ENCODE peak calls at places on chromosomes 2 and 18, in nine cellular contexts. S is mammary epithelial cell, P is thyroid gland, Y is transverse colon, U is uterus, A is keratinocyte, M is SJSA1, V is K562, W is A549. B is an unnamed sample.

GRCh38 chr2:172817411-172817810 is 81.8 kb downstream of the RAPGEF4 start:
- DNase-seq in U (no peak), M (no peak), P (no peak), S (no peak), Y (no peak), A (no peak), V (no peak), W (no peak), B (no peak)

GRCh38 chr2:44242929-44243328 is 32.4 kb upstream of the SLC3A1 start:
- DNase-seq in M (no peak), P (no peak), S (no peak), A (no peak), V (no peak), W (no peak), U (no peak), Y (no peak), B (no peak)

GRCh38 chr2:177164131-177164530 is 48.5 kb upstream of the HNRNPA3 start:
- DNase-seq in M (no peak), A (no peak), U (no peak), Y (no peak), W (no peak), S (no peak), P (no peak), V (no peak), B (no peak)

GRCh38 chr2:215136669-215137328 is 1.6 kb downstream of the ABCA12 start:
- DNase-seq in U (no peak), S (peak; percentile 94), P (no peak), V (no peak), A (peak; percentile 82), M (no peak), W (no peak), Y (no peak), B (no peak)

GRCh38 chr2:19949071-19949470 is 40.8 kb downstream of the WDR35 start:
- DNase-seq in S (no peak), W (no peak), P (no peak), A (no peak), M (no peak), U (no peak), Y (no peak), V (no peak), B (no peak)

GRCh38 chr2:177799531-177799930 is 273.0 kb downstream of the PDE11A start:
- DNase-seq in W (peak; percentile 41), Y (no peak), P (peak; percentile 10), S (no peak), A (no peak), V (peak; percentile 30), M (no peak), U (no peak), B (no peak)

GRCh38 chr2:188788621-188789020 is 185.6 kb upstream of the COL3A1 start:
- DNase-seq in V (no peak), Y (peak; percentile 48), U (peak; percentile 78), P (peak; percentile 71), A (no peak), S (peak; percentile 69), W (peak; percentile 55), M (peak; percentile 70), B (peak; percentile 58)

GRCh38 chr2:230864605-230865323 is at the start of gene ITM2C:
- DNase-seq in M (peak; percentile 84), U (peak; percentile 68), P (peak; percentile 57), V (peak; percentile 90), W (peak; percentile 65), A (peak; percentile 11), S (peak; percentile 53), Y (peak; percentile 89), B (peak; percentile 67)

GRCh38 chr2:147663964-147664363 is 180.9 kb upstream of the ACVR2A start:
- DNase-seq in V (no peak), Y (no peak), P (no peak), U (no peak), M (no peak), A (no peak), W (no peak), S (no peak), B (no peak)

GRCh38 chr2:23244656-23245055 is 140.3 kb upstream of the KLHL29 start:
- DNase-seq in M (no peak), U (no peak), P (no peak), V (no peak), S (no peak), Y (no peak), A (no peak), W (no peak), B (no peak)

GRCh38 chr2:151928380-151928779 is 100.2 kb upstream of the ARL5A start:
- DNase-seq in V (no peak), W (peak; percentile 70), P (no peak), A (no peak), Y (no peak), M (no peak), U (no peak), S (peak; percentile 22), B (no peak)

GRCh38 chr2:12778369-12778768 is 61.6 kb downstream of the TRIB2 start:
- DNase-seq in M (peak; percentile 92), A (no peak), P (no peak), S (no peak), W (no peak), V (no peak), U (no peak), Y (no peak), B (no peak)

GRCh38 chr2:241659150-241659739 is 21.8 kb downstream of the ATG4B start:
- DNase-seq in M (peak; percentile 68), Y (peak; percentile 47), U (peak; percentile 66), P (peak; percentile 54), S (peak; percentile 44), V (no peak), W (peak; percentile 82), A (no peak), B (peak; percentile 50)

GRCh38 chr2:236541008-236541562 is 28.5 kb upstream of the ACKR3 start:
- DNase-seq in W (no peak), P (no peak), M (no peak), S (no peak), V (no peak), A (no peak), Y (no peak), U (no peak), B (no peak)

GRCh38 chr2:20438334-20439192 is 8.3 kb upstream of the RHOB start:
- DNase-seq in S (peak; percentile 84), P (no peak), Y (peak; percentile 57), W (peak; percentile 91), U (no peak), V (no peak), M (no peak), A (no peak), B (no peak)

GRCh38 chr2:118249531-118249930 is 161.3 kb downstream of the INSIG2 start:
- DNase-seq in W (no peak), M (peak; percentile 72), Y (no peak), U (no peak), A (no peak), V (no peak), S (peak; percentile 19), P (no peak), B (no peak)

GRCh38 chr18:67574749-67575148 is 58.2 kb upstream of the DSEL start:
- DNase-seq in S (no peak), M (no peak), U (no peak), A (no peak), V (no peak), W (no peak), Y (no peak), P (no peak), B (no peak)

GRCh38 chr2:112877423-112877822 is 33.5 kb upstream of the IL37 start:
- DNase-seq in U (no peak), A (peak; percentile 99), P (no peak), S (peak; percentile 94), Y (no peak), V (no peak), M (no peak), W (no peak), B (no peak)

GRCh38 chr2:112880081-112880531 is 30.9 kb upstream of the IL37 start:
- DNase-seq in P (no peak), M (peak; percentile 58), W (no peak), U (no peak), A (no peak), V (no peak), S (peak; percentile 84), Y (no peak), B (no peak)

GRCh38 chr2:112881217-112882000 is 29.6 kb upstream of the IL37 start:
- DNase-seq in U (no peak), S (peak; percentile 97), M (peak; percentile 89), A (peak; percentile 75), P (no peak), W (no peak), Y (no peak), V (peak; percentile 31), B (no peak)

GRCh38 chr2:112880696-112881095 is 30.3 kb upstream of the IL37 start:
- DNase-seq in Y (no peak), S (no peak), V (no peak), P (no peak), U (no peak), A (no peak), M (no peak), W (no peak), B (no peak)

DNA sequence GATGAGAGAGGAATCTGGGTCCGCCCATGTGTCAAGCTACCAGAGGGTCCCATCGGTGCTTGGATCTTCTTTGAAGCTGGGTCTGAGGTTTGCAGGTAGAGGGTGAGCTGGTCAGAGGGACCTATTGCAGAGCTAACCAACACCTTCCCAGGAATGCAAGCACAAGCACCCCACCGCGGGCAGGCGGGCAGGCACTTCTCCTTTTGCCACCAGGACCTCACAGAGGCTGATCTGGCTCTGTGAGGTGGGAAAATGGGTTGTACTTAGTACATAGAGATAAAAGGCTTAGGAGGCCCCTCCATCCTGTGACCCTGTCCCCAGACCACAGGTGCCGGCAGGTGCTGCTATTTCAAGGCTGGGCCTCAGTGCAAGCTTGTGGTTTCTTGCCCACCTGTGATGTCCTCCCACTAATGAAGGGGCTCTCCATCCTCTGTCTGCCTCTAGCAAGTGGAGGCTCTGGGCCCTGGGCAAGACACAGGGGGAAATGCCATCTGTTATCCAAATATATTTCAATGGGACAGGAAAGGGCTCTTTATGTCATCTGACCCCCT is 31.4 kb upstream of the IL37 start:
- DNase-seq in U (no peak), P (no peak), Y (no peak), W (no peak), M (no peak), V (no peak), S (no peak), A (no peak), B (no peak)
- H3K4me1 ChIP-seq in U (no peaks in the 10 kb centered on the region), P (no peaks in the 10 kb centered on the region), Y (no peaks in the 10 kb centered on the region), W (no peaks in the 10 kb centered on the region), M (peaks cover 53% of the 10 kb centered on the region), V (peaks cover 9% of the 10 kb centered on the region), S (peaks cover 78% of the 10 kb centered on the region), A (peaks cover 71% of the 10 kb centered on the region), B (no peaks in the 10 kb centered on the region)

GRCh38 chr2:61764035-61764800 is 89.6 kb downstream of the FAM161A start:
- DNase-seq in S (peak; percentile 99), V (peak; percentile 97), W (peak; percentile 100), Y (peak; percentile 97), U (peak; percentile 97), A (peak; percentile 87), P (peak; percentile 98), M (peak; percentile 98), B (peak; percentile 98)
- H3K4me1 ChIP-seq in S (peaks cover 8% of the 10 kb centered on the region), V (no peaks in the 10 kb centered on the region), W (peaks cover 32% of the 10 kb centered on the region), Y (no peaks in the 10 kb centered on the region), U (no peaks in the 10 kb centered on the region), A (peaks cover 17% of the 10 kb centered on the region), P (peaks cover 5% of the 10 kb centered on the region), M (peaks cover 13% of the 10 kb centered on the region), B (peaks cover 14% of the 10 kb centered on the region)

GRCh38 chr2:150482111-150482510 is 5.4 kb downstream of the RND3 start:
- DNase-seq in Y (no peak), M (no peak), V (no peak), S (no peak), U (no peak), A (peak; percentile 30), W (no peak), P (no peak), B (no peak)
- H3K4me1 ChIP-seq in Y (peaks cover 27% of the 10 kb centered on the region), M (peaks cover 77% of the 10 kb centered on the region), V (no peaks in the 10 kb centered on the region), S (peaks cover 64% of the 10 kb centered on the region), U (peaks cover 13% of the 10 kb centered on the region), A (peaks cover 69% of the 10 kb centered on the region), W (peaks cover 75% of the 10 kb centered on the region), P (peaks cover 13% of the 10 kb centered on the region), B (peaks cover 96% of the 10 kb centered on the region)

GRCh38 chr2:45962522-45962921 is 311.0 kb downstream of the PRKCE start:
- DNase-seq in Y (no peak), P (peak; percentile 90), U (peak; percentile 66), V (no peak), A (no peak), M (no peak), W (peak; percentile 68), S (no peak), B (peak; percentile 72)
- H3K4me1 ChIP-seq in Y (peaks cover 15% of the 10 kb centered on the region), P (peaks cover 16% of the 10 kb centered on the region), U (no peaks in the 10 kb centered on the region), V (no peaks in the 10 kb centered on the region), A (peaks cover 35% of the 10 kb centered on the region), M (peaks cover 16% of the 10 kb centered on the region), W (peaks cover 68% of the 10 kb centered on the region), S (peaks cover 29% of the 10 kb centered on the region), B (peaks cover 58% of the 10 kb centered on the region)

B was measured in left ventricle myocardium inferior.